ENCODE peak calls at places on chromosomes 16 and 17, in six cellular contexts. One of them, this sample, is unnamed.
A peak's percentile ranks its signal among the peaks of the same experiment; 100 is the strongest.

GRCh38 chr16:20826039-20826566 is 19.8 kb downstream of the REXO5 start:
- DNase-seq in heart left ventricle: no peak
- DNase-seq in right lobe of liver: no peak
- DNase-seq in HepG2: no peak
- DNase-seq in IMR-90: peak; percentile 44
- DNase-seq in gastrocnemius medialis: no peak
- DNase-seq in this sample: no peak

GRCh38 chr17:47733047-47733413 is at the start of gene TBX21:
- DNase-seq in heart left ventricle: peak; percentile 76
- DNase-seq in right lobe of liver: no peak
- DNase-seq in HepG2: peak; percentile 73
- DNase-seq in IMR-90: no peak
- DNase-seq in gastrocnemius medialis: peak; percentile 38
- DNase-seq in this sample: peak; percentile 88

GRCh38 chr16:85755929-85756768 is 5.3 kb upstream of the C16orf74 start:
- DNase-seq in heart left ventricle: no peak
- DNase-seq in right lobe of liver: no peak
- DNase-seq in HepG2: no peak
- DNase-seq in IMR-90: peak; percentile 62
- DNase-seq in gastrocnemius medialis: no peak
- DNase-seq in this sample: no peak

GRCh38 chr17:39705786-39706348 is 6.0 kb downstream of the ERBB2 start:
- DNase-seq in heart left ventricle: peak; percentile 59
- DNase-seq in right lobe of liver: peak; percentile 95
- DNase-seq in HepG2: no peak
- DNase-seq in IMR-90: no peak
- DNase-seq in gastrocnemius medialis: peak; percentile 39
- DNase-seq in this sample: no peak

GRCh38 chr16:28491970-28492474 is at the start of gene CLN3:
- DNase-seq in heart left ventricle: peak; percentile 93
- DNase-seq in right lobe of liver: peak; percentile 94
- DNase-seq in HepG2: peak; percentile 96
- DNase-seq in IMR-90: peak; percentile 94
- DNase-seq in gastrocnemius medialis: peak; percentile 95
- DNase-seq in this sample: peak; percentile 98

GRCh38 chr17:81821603-81822311 is 11.3 kb downstream of the MCRIP1 start:
- DNase-seq in heart left ventricle: peak; percentile 85
- DNase-seq in right lobe of liver: peak; percentile 94
- DNase-seq in HepG2: peak; percentile 84
- DNase-seq in IMR-90: peak; percentile 29
- DNase-seq in gastrocnemius medialis: peak; percentile 94
- DNase-seq in this sample: peak; percentile 54

GRCh38 chr16:89793955-89794354 is 22.5 kb downstream of the FANCA start:
- DNase-seq in heart left ventricle: no peak
- DNase-seq in right lobe of liver: no peak
- DNase-seq in HepG2: no peak
- DNase-seq in IMR-90: no peak
- DNase-seq in gastrocnemius medialis: no peak
- DNase-seq in this sample: no peak

GRCh38 chr16:3131755-3132377 is 3.0 kb upstream of the ZNF213 start:
- DNase-seq in heart left ventricle: no peak
- DNase-seq in right lobe of liver: peak; percentile 57
- DNase-seq in HepG2: peak; percentile 48
- DNase-seq in IMR-90: peak; percentile 35
- DNase-seq in gastrocnemius medialis: no peak
- DNase-seq in this sample: peak; percentile 67

GRCh38 chr16:72937360-72937759 is 110.6 kb downstream of the ZFHX3 start:
- DNase-seq in heart left ventricle: no peak
- DNase-seq in right lobe of liver: no peak
- DNase-seq in HepG2: peak; percentile 49
- DNase-seq in IMR-90: no peak
- DNase-seq in gastrocnemius medialis: no peak
- DNase-seq in this sample: no peak

GRCh38 chr16:87653234-87653633 is 50.9 kb downstream of the JPH3 start:
- DNase-seq in heart left ventricle: no peak
- DNase-seq in right lobe of liver: no peak
- DNase-seq in HepG2: peak; percentile 38
- DNase-seq in IMR-90: peak; percentile 2
- DNase-seq in gastrocnemius medialis: no peak
- DNase-seq in this sample: peak; percentile 40

GRCh38 chr16:84606081-84606875 is 11.6 kb downstream of the COTL1 start:
- DNase-seq in heart left ventricle: no peak
- DNase-seq in right lobe of liver: no peak
- DNase-seq in HepG2: no peak
- DNase-seq in IMR-90: no peak
- DNase-seq in gastrocnemius medialis: no peak
- DNase-seq in this sample: no peak

GRCh38 chr17:75601057-75601987 is 13.7 kb downstream of the MYO15B start:
- DNase-seq in heart left ventricle: peak; percentile 29
- DNase-seq in right lobe of liver: peak; percentile 49
- DNase-seq in HepG2: peak; percentile 77
- DNase-seq in IMR-90: peak; percentile 5
- DNase-seq in gastrocnemius medialis: no peak
- DNase-seq in this sample: peak; percentile 81

GRCh38 chr17:76796081-76796480 is 58.2 kb downstream of the MFSD11 start:
- DNase-seq in heart left ventricle: no peak
- DNase-seq in right lobe of liver: no peak
- DNase-seq in HepG2: no peak
- DNase-seq in IMR-90: no peak
- DNase-seq in gastrocnemius medialis: no peak
- DNase-seq in this sample: no peak

GRCh38 chr16:51907680-51908079 is 639.3 kb downstream of the TOX3 start:
- DNase-seq in heart left ventricle: no peak
- DNase-seq in right lobe of liver: no peak
- DNase-seq in HepG2: no peak
- DNase-seq in IMR-90: peak; percentile 8
- DNase-seq in gastrocnemius medialis: no peak
- DNase-seq in this sample: peak; percentile 2

GRCh38 chr16:3094289-3095027 is 4.6 kb downstream of the ZSCAN10 start:
- DNase-seq in heart left ventricle: no peak
- DNase-seq in right lobe of liver: no peak
- DNase-seq in HepG2: peak; percentile 55
- DNase-seq in IMR-90: peak; percentile 23
- DNase-seq in gastrocnemius medialis: no peak
- DNase-seq in this sample: peak; percentile 75

GRCh38 chr17:42107597-42108576 is 4.6 kb downstream of the DHX58 start:
- DNase-seq in heart left ventricle: peak; percentile 79
- DNase-seq in right lobe of liver: peak; percentile 62
- DNase-seq in HepG2: no peak
- DNase-seq in IMR-90: peak; percentile 32
- DNase-seq in gastrocnemius medialis: peak; percentile 58
- DNase-seq in this sample: peak; percentile 88

GRCh38 chr17:39962642-39963220 is at the start of gene GSDMA:
- DNase-seq in heart left ventricle: no peak
- DNase-seq in right lobe of liver: no peak
- DNase-seq in HepG2: no peak
- DNase-seq in IMR-90: no peak
- DNase-seq in gastrocnemius medialis: no peak
- DNase-seq in this sample: no peak

DNA sequence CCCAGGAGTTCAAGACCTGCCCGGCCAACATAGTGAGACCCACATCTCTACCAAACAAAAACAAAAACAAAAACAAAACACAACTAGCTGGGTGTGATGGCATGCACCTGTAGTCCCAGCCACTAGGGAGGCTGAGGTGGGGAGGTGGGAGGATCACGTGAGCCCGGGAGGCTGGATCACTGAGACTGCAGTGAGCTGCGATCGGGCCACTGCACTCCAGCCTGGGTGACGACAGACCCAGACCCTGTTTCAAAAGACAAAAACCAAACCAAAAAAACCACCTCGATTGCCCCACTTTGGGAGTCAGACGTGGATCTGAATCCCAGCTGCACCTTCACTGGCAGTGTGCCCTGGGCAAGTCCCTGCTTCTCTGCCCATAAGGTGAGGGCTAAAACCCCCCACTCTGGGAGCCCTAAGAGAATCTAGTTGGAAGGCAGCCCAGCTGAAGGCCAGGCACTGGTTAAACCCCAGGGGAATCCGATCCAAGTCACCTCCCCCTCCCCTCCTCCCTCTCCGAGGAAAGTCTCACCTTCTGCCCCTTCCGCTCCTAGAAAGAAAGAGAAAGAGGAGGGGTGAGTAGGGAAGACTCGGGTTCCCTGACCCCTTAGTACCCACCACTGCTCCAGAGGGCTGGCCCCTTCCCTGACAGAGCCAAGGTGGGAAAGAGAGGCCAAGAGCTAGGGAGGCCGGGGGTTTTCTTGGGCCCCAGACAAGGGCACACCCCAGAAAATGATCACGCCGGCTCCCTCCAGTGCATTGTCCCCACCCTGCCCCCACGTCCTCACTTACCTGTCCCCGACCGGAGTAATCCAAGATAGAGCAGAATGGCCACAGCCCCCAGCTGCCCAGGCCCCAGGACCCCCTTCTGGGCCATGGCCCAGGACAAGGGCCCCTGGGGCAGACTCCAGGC is 647 bp downstream of the PRSS8 start:
- DNase-seq in heart left ventricle: no peak
- DNase-seq in right lobe of liver: no peak
- DNase-seq in HepG2: no peak
- DNase-seq in IMR-90: no peak
- DNase-seq in gastrocnemius medialis: no peak
- DNase-seq in this sample: peak; percentile 49
- H3K4me3 ChIP-seq in heart left ventricle: no peak overlapping the region
- H3K4me3 ChIP-seq in right lobe of liver: peak overlapping the region; percentile 31
- H3K4me3 ChIP-seq in HepG2: peak overlapping the region; percentile 69
- H3K4me3 ChIP-seq in IMR-90: no peak overlapping the region
- H3K4me3 ChIP-seq in gastrocnemius medialis: no peak overlapping the region
- H3K4me3 ChIP-seq in this sample: no peak overlapping the region

DNA sequence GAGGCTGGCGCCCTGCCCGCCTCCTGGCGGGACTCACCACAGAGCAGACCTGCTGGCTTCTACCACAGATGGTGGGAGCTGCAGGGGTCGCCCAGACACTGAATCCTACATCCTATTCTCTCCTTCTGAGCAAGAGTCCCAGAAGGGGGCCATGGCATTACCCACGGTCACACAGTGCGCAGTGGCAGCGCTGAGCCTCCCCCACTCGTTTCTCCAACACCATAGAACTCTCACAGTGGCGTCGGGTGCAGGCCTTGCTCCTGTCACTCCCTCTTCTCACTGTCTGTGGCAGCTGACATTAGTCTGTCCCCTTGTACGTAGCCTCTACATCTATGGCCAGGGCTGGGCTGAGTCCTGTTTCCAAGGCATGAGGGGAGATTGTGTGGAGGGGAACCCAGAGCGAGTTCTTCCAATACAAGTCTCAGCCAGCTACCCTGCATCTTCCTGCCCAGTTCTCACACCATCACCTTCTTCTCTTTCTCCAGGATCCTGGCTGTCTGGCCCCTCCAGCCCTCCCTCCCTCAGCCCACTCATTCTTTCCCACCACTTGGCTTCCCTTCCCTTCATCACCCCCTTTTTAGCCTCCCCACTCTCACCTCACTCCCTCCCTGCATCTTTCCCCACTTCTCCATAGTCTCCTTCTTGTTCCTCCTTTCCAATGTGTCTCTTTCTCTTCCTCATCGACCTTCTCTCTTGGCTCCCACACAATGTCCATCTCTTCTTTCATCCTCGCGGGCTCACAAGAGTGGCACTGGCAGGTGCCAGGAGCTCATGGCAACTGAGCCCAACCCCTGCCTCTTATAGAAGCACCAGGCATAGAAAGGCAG is 5.9 kb downstream of the UBTF start:
- DNase-seq in heart left ventricle: no peak
- DNase-seq in right lobe of liver: no peak
- DNase-seq in HepG2: no peak
- DNase-seq in IMR-90: no peak
- DNase-seq in gastrocnemius medialis: peak; percentile 66
- DNase-seq in this sample: peak; percentile 1
- TF ChIP-seq POLR2A in heart left ventricle: no peak
- TF ChIP-seq POLR2A in right lobe of liver: no peak
- TF ChIP-seq POLR2A in HepG2: no peak
- TF ChIP-seq POLR2A in IMR-90: no peak
- TF ChIP-seq POLR2A in gastrocnemius medialis: no peak
- TF ChIP-seq POLR2A in this sample: no peak

GRCh38 chr16:2031081-2031577 is 4.4 kb downstream of the NHERF2 start:
- DNase-seq in heart left ventricle: peak; percentile 78
- DNase-seq in right lobe of liver: no peak
- DNase-seq in HepG2: no peak
- DNase-seq in IMR-90: no peak
- DNase-seq in gastrocnemius medialis: no peak
- DNase-seq in this sample: no peak

GRCh38 chr16:2034695-2035430 is 8.2 kb downstream of the NHERF2 start:
- DNase-seq in heart left ventricle: peak; percentile 28
- DNase-seq in right lobe of liver: peak; percentile 73
- DNase-seq in HepG2: no peak
- DNase-seq in IMR-90: no peak
- DNase-seq in gastrocnemius medialis: no peak
- DNase-seq in this sample: no peak

GRCh38 chr16:2032285-2033056 is 5.8 kb downstream of the NHERF2 start:
- DNase-seq in heart left ventricle: peak; percentile 60
- DNase-seq in right lobe of liver: no peak
- DNase-seq in HepG2: no peak
- DNase-seq in IMR-90: peak; percentile 49
- DNase-seq in gastrocnemius medialis: no peak
- DNase-seq in this sample: peak; percentile 65

GRCh38 chr16:2035431-2036199 is 8.9 kb downstream of the NHERF2 start:
- DNase-seq in heart left ventricle: peak; percentile 44
- DNase-seq in right lobe of liver: peak; percentile 91
- DNase-seq in HepG2: peak; percentile 84
- DNase-seq in IMR-90: peak; percentile 77
- DNase-seq in gastrocnemius medialis: no peak
- DNase-seq in this sample: no peak

DNA sequence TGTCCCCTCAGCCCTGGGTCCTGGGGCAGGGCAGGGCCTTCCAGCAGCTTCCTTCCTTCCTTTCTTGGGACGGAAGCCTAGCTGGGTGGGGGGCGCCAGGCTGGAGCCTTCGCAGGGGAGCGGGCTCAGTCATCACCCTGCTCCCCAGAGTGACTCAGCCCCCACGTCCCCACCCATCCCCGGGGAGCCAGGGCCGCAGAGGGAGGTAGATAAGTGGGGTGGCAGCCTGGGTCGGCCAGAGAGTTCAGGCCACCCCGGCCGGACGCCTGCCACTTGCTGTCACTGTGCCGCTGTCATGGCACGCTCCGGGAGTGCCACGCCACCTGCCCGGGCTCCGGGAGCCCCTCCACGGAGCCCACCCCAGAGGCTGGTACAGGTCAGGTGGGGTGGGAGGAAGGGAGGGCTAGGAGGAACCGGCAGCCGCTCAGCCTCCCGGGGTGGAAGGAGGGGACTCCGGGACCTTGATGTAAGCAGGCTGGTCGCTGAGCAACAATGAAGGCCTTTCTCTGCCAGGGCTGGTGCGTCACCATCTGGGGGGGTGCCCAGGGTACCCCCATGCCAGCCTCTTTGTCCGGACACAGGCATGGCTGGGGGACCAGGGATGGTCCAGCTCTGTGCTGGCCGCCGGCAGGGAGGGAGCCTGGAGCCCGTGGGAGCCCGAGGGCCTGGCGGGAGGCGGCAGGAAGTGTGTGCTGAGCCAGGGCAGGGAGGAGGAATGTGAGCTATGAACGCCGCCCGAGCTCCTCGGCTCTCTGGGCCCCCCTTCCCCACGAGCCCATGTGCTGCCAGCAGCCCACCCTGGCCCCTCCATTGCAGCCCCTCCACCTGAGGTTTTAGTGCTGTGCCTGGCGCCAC is 6.6 kb downstream of the NHERF2 start:
- DNase-seq in heart left ventricle: peak; percentile 84
- DNase-seq in right lobe of liver: peak; percentile 68
- DNase-seq in HepG2: peak; percentile 53
- DNase-seq in IMR-90: peak; percentile 54
- DNase-seq in gastrocnemius medialis: no peak
- DNase-seq in this sample: peak; percentile 83
- H3K4me3 ChIP-seq in heart left ventricle: peak overlapping the region; percentile 72
- H3K4me3 ChIP-seq in right lobe of liver: peak overlapping the region; percentile 43
- H3K4me3 ChIP-seq in HepG2: peak overlapping the region; percentile 69
- H3K4me3 ChIP-seq in IMR-90: peak overlapping the region; percentile 32
- H3K4me3 ChIP-seq in gastrocnemius medialis: peak overlapping the region; percentile 55
- H3K4me3 ChIP-seq in this sample: peak overlapping the region; percentile 59

GRCh38 chr16:75252049-75252864 is 833 bp upstream of the BCAR1 start:
- DNase-seq in heart left ventricle: no peak
- DNase-seq in right lobe of liver: no peak
- DNase-seq in HepG2: no peak
- DNase-seq in IMR-90: no peak
- DNase-seq in gastrocnemius medialis: peak; percentile 17
- DNase-seq in this sample: no peak
- TF ChIP-seq POLR2A in heart left ventricle: no peak
- TF ChIP-seq POLR2A in right lobe of liver: no peak
- TF ChIP-seq POLR2A in HepG2: no peak
- TF ChIP-seq POLR2A in IMR-90: no peak
- TF ChIP-seq POLR2A in gastrocnemius medialis: no peak
- TF ChIP-seq POLR2A in this sample: no peak